ENCODE peak calls at places on chromosome 9, in eight cellular contexts. R, C, E, V, H, J, W and L are unnamed samples.
A peak's percentile ranks its signal among the peaks of the same experiment; 100 is the strongest.

GRCh38 chr9:38018964-38019602 is 49.9 kb downstream of the SHB start:
- DNase-seq in R (no peak), C (no peak), E (peak; percentile 53), V (no peak), H (no peak), J (no peak), W (peak; percentile 22), L (no peak)

GRCh38 chr9:93231121-93231694 is 47.3 kb downstream of the WNK2 start:
- DNase-seq in R (no peak), C (no peak), E (no peak), V (peak; percentile 77), H (no peak), J (peak; percentile 82), W (peak; percentile 19), L (no peak)

GRCh38 chr9:127569819-127570401 is 42.2 kb upstream of the STXBP1 start:
- DNase-seq in R (no peak), C (no peak), E (peak; percentile 82), V (no peak), H (no peak), J (peak; percentile 23), W (no peak), L (no peak)

GRCh38 chr9:93217706-93218105 is 33.8 kb downstream of the WNK2 start:
- DNase-seq in R (no peak), C (no peak), E (no peak), V (no peak), H (no peak), J (no peak), W (no peak), L (no peak)

GRCh38 chr9:93580654-93581380 is 4.4 kb downstream of the PHF2 start:
- DNase-seq in R (no peak), C (no peak), E (peak; percentile 54), V (no peak), H (no peak), J (no peak), W (no peak), L (no peak)

GRCh38 chr9:87857948-87858335 is 24.7 kb upstream of the SPATA31E1 start:
- DNase-seq in R (no peak), C (no peak), E (no peak), V (no peak), H (no peak), J (no peak), W (no peak), L (no peak)

GRCh38 chr9:135209852-135210251 is 122.4 kb downstream of the OLFM1 start:
- DNase-seq in R (no peak), C (no peak), E (no peak), V (no peak), H (no peak), J (no peak), W (no peak), L (no peak)

GRCh38 chr9:130156672-130157071 is 15.5 kb upstream of the NCS1 start:
- DNase-seq in R (no peak), C (no peak), E (no peak), V (no peak), H (no peak), J (no peak), W (no peak), L (no peak)

GRCh38 chr9:114691046-114691955 is 9.3 kb upstream of the TEX48 start:
- DNase-seq in R (no peak), C (peak; percentile 60), E (no peak), V (no peak), H (no peak), J (no peak), W (no peak), L (peak; percentile 51)

GRCh38 chr9:2602704-2603116 is 18.9 kb upstream of the VLDLR start:
- DNase-seq in R (no peak), C (no peak), E (peak; percentile 51), V (no peak), H (no peak), J (peak; percentile 26), W (peak; percentile 31), L (no peak)

GRCh38 chr9:128103589-128103962 is 24.0 kb downstream of the PTGES2 start:
- DNase-seq in R (no peak), C (no peak), E (peak; percentile 52), V (peak; percentile 57), H (no peak), J (no peak), W (no peak), L (no peak)

GRCh38 chr9:128735373-128735772 is 11.4 kb upstream of the ZDHHC12 start:
- DNase-seq in R (no peak), C (no peak), E (peak; percentile 68), V (no peak), H (no peak), J (peak; percentile 57), W (no peak), L (no peak)

GRCh38 chr9:1366300-1366699 is 316.1 kb downstream of the DMRT2 start:
- DNase-seq in R (peak; percentile 27), C (no peak), E (no peak), V (no peak), H (no peak), J (no peak), W (no peak), L (no peak)

GRCh38 chr9:128428644-128429504 is 8.2 kb downstream of the CERCAM start:
- DNase-seq in R (no peak), C (no peak), E (no peak), V (no peak), H (no peak), J (no peak), W (no peak), L (no peak)

GRCh38 chr9:88747768-88748167 is 212.8 kb downstream of the NXNL2 start:
- DNase-seq in R (no peak), C (no peak), E (no peak), V (no peak), H (no peak), J (no peak), W (no peak), L (no peak)

GRCh38 chr9:18936094-18936871 is 96.7 kb downstream of the SAXO1 start:
- DNase-seq in R (no peak), C (no peak), E (no peak), V (no peak), H (no peak), J (no peak), W (no peak), L (no peak)

GRCh38 chr9:111957856-111958631 is 61.4 kb downstream of the UGCG start:
- DNase-seq in R (no peak), C (no peak), E (no peak), V (no peak), H (no peak), J (no peak), W (peak; percentile 19), L (no peak)

GRCh38 chr9:94176582-94176981 is 82.5 kb upstream of the ZNF169 start:
- DNase-seq in R (no peak), C (no peak), E (no peak), V (no peak), H (no peak), J (no peak), W (no peak), L (no peak)

GRCh38 chr9:126538550-126538949 is 75.2 kb upstream of the LMX1B start:
- DNase-seq in R (no peak), C (no peak), E (no peak), V (no peak), H (no peak), J (no peak), W (no peak), L (no peak)

GRCh38 chr9:122195875-122196274 is 32.9 kb downstream of the LHX6 start:
- DNase-seq in R (no peak), C (no peak), E (no peak), V (no peak), H (no peak), J (no peak), W (no peak), L (no peak)

GRCh38 chr9:136309101-136309801 is 5.4 kb upstream of the CCDC187 start:
- DNase-seq in R (peak; percentile 95), C (no peak), E (peak; percentile 97), V (peak; percentile 63), H (no peak), J (peak; percentile 96), W (peak; percentile 71), L (no peak)

GRCh38 chr9:113712053-113712452 is 164.1 kb upstream of the ZNF618 start:
- DNase-seq in R (no peak), C (no peak), E (no peak), V (no peak), H (no peak), J (no peak), W (no peak), L (no peak)

GRCh38 chr9:133851693-133852092 is 113.5 kb upstream of the SARDH start:
- DNase-seq in R (no peak), C (no peak), E (no peak), V (no peak), H (no peak), J (no peak), W (no peak), L (no peak)

GRCh38 chr9:128082173-128082572 is 14.1 kb downstream of the SLC25A25 start:
- DNase-seq in R (no peak), C (no peak), E (no peak), V (no peak), H (no peak), J (no peak), W (no peak), L (no peak)

GRCh38 chr9:131608469-131609115 is 63.3 kb downstream of the PRRT1B start:
- DNase-seq in R (peak; percentile 50), C (no peak), E (no peak), V (peak; percentile 67), H (peak; percentile 24), J (no peak), W (no peak), L (no peak)

GRCh38 chr9:122347348-122348287 is 23.2 kb upstream of the PTGS1 start:
- DNase-seq in R (no peak), C (no peak), E (peak; percentile 72), V (no peak), H (no peak), J (no peak), W (no peak), L (no peak)

GRCh38 chr9:29958469-29958868 is 2385.2 kb upstream of the C9orf72 start:
- DNase-seq in R (no peak), C (no peak), E (no peak), V (no peak), H (no peak), J (no peak), W (no peak), L (no peak)

GRCh38 chr9:96084289-96084688 is 208.8 kb downstream of the ERCC6L2 start:
- DNase-seq in R (no peak), C (no peak), E (no peak), V (no peak), H (no peak), J (no peak), W (no peak), L (no peak)

GRCh38 chr9:69131682-69132081 is 42.4 kb upstream of the TJP2 start:
- DNase-seq in R (no peak), C (no peak), E (no peak), V (no peak), H (no peak), J (no peak), W (no peak), L (no peak)

GRCh38 chr9:70091553-70091952 is 47.9 kb downstream of the MAMDC2 start:
- DNase-seq in R (no peak), C (no peak), E (peak; percentile 70), V (no peak), H (no peak), J (peak; percentile 70), W (no peak), L (no peak)

GRCh38 chr9:72477862-72478564 is 43.4 kb upstream of the TMC1 start:
- DNase-seq in R (no peak), C (no peak), E (peak; percentile 38), V (no peak), H (no peak), J (no peak), W (no peak), L (no peak)

GRCh38 chr9:109963079-109963478 is 183.1 kb downstream of the PALM2AKAP2 start:
- DNase-seq in R (no peak), C (no peak), E (no peak), V (no peak), H (no peak), J (no peak), W (no peak), L (no peak)

GRCh38 chr9:112086627-112087026 is 88.5 kb downstream of the SUSD1 start:
- DNase-seq in R (no peak), C (no peak), E (peak; percentile 53), V (no peak), H (no peak), J (no peak), W (no peak), L (no peak)

GRCh38 chr9:115035872-115036612 is 81.9 kb downstream of the TNC start:
- DNase-seq in R (no peak), C (no peak), E (no peak), V (no peak), H (no peak), J (no peak), W (no peak), L (no peak)